ENCODE peak calls at places on chromosomes 16 and 17, in eight cellular contexts. H is nephron progenitor cell, Q is cardiac fibroblast, K is heart left ventricle, Y is neural crest cell, W is LNCaP clone FGC, P is fibroblast of the aortic adventitia, D is heart right ventricle. R is an unnamed sample.

GRCh38 chr17:7650509-7651096 is at the start of gene ATP1B2:
- DNase-seq in H (peak), Q (peak), K (peak), Y (peak), W (no peak), P (peak), D (peak), R (peak)

GRCh38 chr17:7862692-7863437 is 5.1 kb downstream of the CYB5D1 start:
- DNase-seq in H (peak), Q (peak), K (no peak), Y (no peak), W (no peak), P (peak), D (peak), R (no peak)

GRCh38 chr16:3582276-3583165 is 5.3 kb upstream of the NLRC3 start:
- DNase-seq in H (no peak), Q (no peak), K (no peak), Y (no peak), W (no peak), P (no peak), D (no peak), R (peak)

GRCh38 chr17:37239690-37240344 is 136.0 kb upstream of the C17orf78 start:
- DNase-seq in H (no peak), Q (peak), K (no peak), Y (no peak), W (no peak), P (peak), D (no peak), R (no peak)

GRCh38 chr17:63434951-63435571 is 11.0 kb downstream of the CYB561 start:
- DNase-seq in H (no peak), Q (peak), K (peak), Y (no peak), W (no peak), P (peak), D (peak), R (peak)

GRCh38 chr17:9924735-9925191 is 19.7 kb upstream of the RCVRN start:
- DNase-seq in H (peak), Q (peak), K (no peak), Y (peak), W (peak), P (peak), D (no peak), R (no peak)

GRCh38 chr16:27240948-27241531 is 27.5 kb downstream of the NSMCE1 start:
- DNase-seq in H (no peak), Q (peak), K (peak), Y (no peak), W (no peak), P (peak), D (no peak), R (no peak)

GRCh38 chr16:962901-963814 is 7.6 kb downstream of the LMF1 start:
- DNase-seq in H (no peak), Q (no peak), K (peak), Y (no peak), W (no peak), P (no peak), D (no peak), R (peak)

GRCh38 chr16:27844826-27845225 is 218.7 kb downstream of the GSG1L start:
- DNase-seq in H (no peak), Q (no peak), K (no peak), Y (no peak), W (no peak), P (no peak), D (no peak), R (no peak)

GRCh38 chr16:83574388-83574787 is 233.4 kb upstream of the HSBP1 start:
- DNase-seq in H (no peak), Q (peak), K (no peak), Y (no peak), W (no peak), P (peak), D (no peak), R (no peak)

GRCh38 chr17:74859439-74860228 is at the start of gene GRIN2C:
- DNase-seq in H (peak), Q (no peak), K (no peak), Y (peak), W (no peak), P (no peak), D (no peak), R (no peak)
- TF ChIP-seq CTCF in H (peak), Q (no peak), K (peak), Y (peak), W (peak), P (no peak), D (peak), R (peak)

GRCh38 chr16:15888072-15888976 is at the start of gene CEP20:
- DNase-seq in H (peak), Q (peak), K (peak), Y (peak), W (peak), P (peak), D (peak), R (peak)
- TF ChIP-seq CTCF in H (no peak), Q (no peak), K (peak), Y (peak), W (no peak), P (peak), D (peak), R (peak)

GRCh38 chr16:30972872-30973271 is 12.1 kb upstream of the HSD3B7 start:
- DNase-seq in H (no peak), Q (no peak), K (no peak), Y (no peak), W (no peak), P (no peak), D (no peak), R (no peak)
- TF ChIP-seq CTCF in H (no peak), Q (peak), K (no peak), Y (no peak), W (no peak), P (no peak), D (no peak), R (no peak)

DNA sequence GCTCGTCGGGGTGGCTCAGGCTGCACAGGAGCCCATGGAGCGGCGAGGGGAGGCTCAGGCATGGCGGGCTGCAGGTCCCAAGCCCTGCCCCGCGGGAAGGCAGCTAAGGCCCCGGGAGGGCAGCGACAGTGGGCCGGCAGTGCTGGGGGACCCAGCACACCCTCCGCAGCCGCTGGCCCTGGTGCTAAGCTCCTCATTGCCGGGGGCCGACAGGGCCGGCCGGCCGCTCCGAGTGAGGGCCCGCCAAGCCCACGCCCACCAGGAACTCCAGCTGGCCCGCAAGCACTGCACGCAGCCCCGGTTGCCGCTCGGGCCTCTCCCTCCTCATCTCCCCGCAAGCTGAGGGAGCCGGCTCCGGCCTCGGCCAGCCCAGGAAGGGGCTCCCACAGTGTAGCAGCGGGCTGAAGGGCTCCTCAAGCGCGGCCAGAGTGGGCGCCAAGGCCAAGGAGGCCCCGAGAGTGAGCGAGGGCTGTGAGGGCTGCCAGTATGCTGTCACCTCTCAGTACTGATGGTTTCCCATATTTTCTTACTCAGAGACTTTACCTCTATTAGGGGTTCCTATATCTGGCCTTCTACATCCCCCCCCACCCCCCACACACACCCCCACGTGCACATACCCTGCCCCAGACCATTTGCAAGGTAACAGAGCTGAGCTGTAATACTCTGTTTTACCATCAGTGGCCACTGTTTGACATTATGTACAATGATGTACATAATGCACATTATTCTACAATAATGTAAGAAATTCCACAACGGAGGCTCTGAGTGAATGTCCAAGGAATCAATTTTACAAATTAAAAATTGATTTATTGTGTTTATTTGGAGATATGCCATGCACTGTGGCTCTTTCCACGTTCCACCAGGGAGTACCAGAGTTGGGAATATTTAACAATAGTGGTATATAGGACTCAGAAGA is 3.7 kb upstream of the VAT1L start:
- DNase-seq in H (no peak), Q (no peak), K (no peak), Y (no peak), W (no peak), P (peak), D (no peak), R (no peak)
- TF ChIP-seq CTCF in H (peak), Q (peak), K (peak), Y (peak), W (peak), P (peak), D (no peak), R (no peak)

DNA sequence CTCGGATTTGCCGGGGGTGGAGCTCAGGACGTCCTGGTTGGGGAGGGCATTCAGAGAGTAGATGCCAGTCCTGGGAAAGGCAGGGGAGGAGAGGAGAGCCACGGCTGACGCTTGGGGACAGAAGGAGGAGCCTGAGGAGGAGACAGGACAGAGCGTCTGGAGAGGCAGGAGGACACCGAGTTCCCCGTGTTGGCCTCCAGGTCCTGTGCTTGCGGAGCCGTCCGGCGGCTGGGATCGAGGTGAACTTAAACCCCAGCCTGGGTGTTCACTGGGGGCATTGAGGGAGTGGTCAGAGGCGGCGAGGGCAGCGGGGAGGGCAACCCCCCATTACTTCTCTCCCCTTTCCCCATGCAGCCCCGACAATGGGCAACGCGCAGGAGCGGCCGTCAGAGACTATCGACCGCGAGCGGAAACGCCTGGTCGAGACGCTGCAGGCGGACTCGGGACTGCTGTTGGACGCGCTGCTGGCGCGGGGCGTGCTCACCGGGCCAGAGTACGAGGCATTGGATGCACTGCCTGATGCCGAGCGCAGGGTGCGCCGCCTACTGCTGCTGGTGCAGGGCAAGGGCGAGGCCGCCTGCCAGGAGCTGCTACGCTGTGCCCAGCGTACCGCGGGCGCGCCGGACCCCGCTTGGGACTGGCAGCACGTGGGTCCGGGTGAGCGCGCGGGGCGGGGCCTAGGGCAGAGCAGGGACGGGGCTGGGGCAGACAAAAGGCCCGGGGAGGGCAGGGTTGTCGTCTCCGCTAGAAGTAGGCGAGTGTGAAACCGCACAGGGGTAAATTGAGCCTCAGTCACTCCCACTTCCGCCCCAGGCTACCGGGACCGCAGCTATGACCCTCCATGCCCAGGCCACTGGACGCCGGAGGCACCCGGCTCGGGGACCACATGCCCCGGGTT is 3.7 kb downstream of the NOL3 start:
- DNase-seq in H (peak), Q (peak), K (peak), Y (peak), W (peak), P (peak), D (peak), R (peak)
- TF ChIP-seq CTCF in H (no peak), Q (peak), K (peak), Y (no peak), W (peak), P (peak), D (peak), R (peak)

DNA sequence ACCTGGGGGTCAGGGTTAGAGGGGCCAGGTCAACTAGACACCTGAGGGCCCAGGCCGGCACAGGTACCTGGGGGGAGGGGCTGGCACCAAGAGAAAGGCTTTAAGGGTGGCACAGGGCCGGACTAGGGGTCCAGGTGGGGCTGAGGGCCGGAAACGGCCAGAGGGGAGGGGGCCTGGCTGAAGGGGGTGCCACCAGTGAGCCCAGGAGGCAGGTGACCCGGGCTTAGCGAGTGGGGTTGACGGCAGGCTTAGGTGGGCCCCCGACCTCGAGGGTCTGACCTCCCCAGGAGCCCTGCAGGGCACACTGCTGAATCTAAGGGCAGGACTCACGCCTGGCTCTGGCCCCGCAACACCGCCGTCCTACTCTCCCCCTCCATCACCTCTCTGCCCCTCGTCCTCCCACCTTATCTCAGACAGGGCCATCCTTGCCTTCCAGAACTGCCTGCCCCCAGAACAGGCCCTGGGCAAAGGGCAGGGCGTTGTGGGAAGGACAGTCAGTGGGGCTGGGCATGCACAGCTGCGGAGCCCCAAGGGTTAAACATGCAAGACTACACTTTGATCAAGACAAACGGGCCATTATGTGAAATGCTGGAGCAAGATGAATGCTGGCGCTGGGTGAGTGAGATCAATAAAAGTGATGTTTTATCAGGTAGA is 44.4 kb downstream of the ACTG1 start:
- DNase-seq in H (no peak), Q (no peak), K (no peak), Y (no peak), W (no peak), P (no peak), D (no peak), R (no peak)
- TF ChIP-seq CTCF in H (no peak), Q (no peak), K (no peak), Y (no peak), W (no peak), P (no peak), D (no peak), R (no peak)

DNA sequence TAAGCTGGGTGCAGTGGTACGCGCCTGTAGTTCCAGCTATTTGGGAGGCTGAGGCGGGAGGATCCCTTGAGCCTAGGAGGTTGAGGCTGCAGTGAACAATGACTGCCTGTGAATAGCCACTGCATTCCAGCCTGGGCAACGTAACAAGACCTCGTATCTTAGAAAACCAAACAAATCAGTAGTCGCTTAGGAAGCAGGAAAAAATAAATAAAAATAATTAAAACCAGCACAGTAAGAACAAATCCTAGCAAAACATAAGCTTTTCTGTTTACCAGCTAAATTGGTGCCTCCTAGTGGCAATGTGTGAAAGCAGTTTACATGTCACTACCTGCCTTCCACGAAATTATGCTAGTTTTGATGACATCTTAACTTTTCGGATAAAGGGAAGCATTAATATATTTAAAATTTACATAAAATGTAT is 1.3 kb downstream of the ARMC5 start:
- DNase-seq in H (no peak), Q (peak), K (peak), Y (no peak), W (no peak), P (peak), D (no peak), R (no peak)
- TF ChIP-seq CTCF in H (peak), Q (peak), K (peak), Y (peak), W (peak), P (peak), D (peak), R (peak)

GRCh38 chr16:25390761-25391160 is 133.1 kb upstream of the ZKSCAN2 start:
- DNase-seq in H (no peak), Q (no peak), K (no peak), Y (no peak), W (no peak), P (no peak), D (no peak), R (no peak)

GRCh38 chr16:25395528-25395927 is 137.9 kb upstream of the ZKSCAN2 start:
- DNase-seq in H (no peak), Q (no peak), K (no peak), Y (no peak), W (no peak), P (no peak), D (no peak), R (no peak)
- TF ChIP-seq CTCF in H (peak), Q (no peak), K (no peak), Y (peak), W (no peak), P (no peak), D (no peak), R (no peak)

R was measured in right lobe of liver.